ENCODE peak calls at places on chromosomes 2 and 18, in nine cellular contexts. O is heart left ventricle; T is cardiac muscle cell; R is transverse colon; F is trophoblast cell; G is body of pancreas; P is tibial artery; L is naive thymus-derived CD4-positive, alpha-beta T cell; Q is OCI-LY7. C is an unnamed sample.
A peak's percentile ranks its signal among the peaks of the same experiment; 100 is the strongest.

GRCh38 chr2:239648607-239649006 is 247.8 kb upstream of the HDAC4 start:
- DNase-seq in R (no peak), F (no peak), T (no peak), P (no peak), Q (no peak), O (no peak), L (no peak), G (no peak), C (no peak)

GRCh38 chr18:21914739-21915319 is 174.2 kb downstream of the MIB1 start:
- DNase-seq in T (peak; percentile 75), P (no peak), R (peak; percentile 19), O (peak; percentile 22), F (peak; percentile 32), Q (peak; percentile 15), L (no peak), G (peak; percentile 54), C (no peak)

GRCh38 chr18:57801379-57802165 is 1.5 kb downstream of the ATP8B1 start:
- DNase-seq in T (no peak), P (peak; percentile 76), G (peak; percentile 43), Q (no peak), L (no peak), R (no peak), O (peak; percentile 46), F (no peak), C (no peak)

GRCh38 chr18:7459851-7460774 is 107.0 kb upstream of the PTPRM start:
- DNase-seq in R (no peak), F (no peak), L (no peak), O (peak; percentile 29), G (no peak), P (no peak), T (peak; percentile 19), Q (no peak), C (no peak)

GRCh38 chr18:31792580-31792911 is 31.9 kb upstream of the SLC25A52 start:
- DNase-seq in F (no peak), P (no peak), O (no peak), G (no peak), R (no peak), Q (no peak), T (no peak), L (no peak), C (no peak)

GRCh38 chr2:263774-264492 is at the start of gene SH3YL1:
- DNase-seq in P (no peak), F (peak; percentile 81), G (peak; percentile 89), Q (no peak), T (peak; percentile 8), R (peak; percentile 88), O (peak; percentile 31), L (peak; percentile 60), C (peak; percentile 66)

GRCh38 chr2:222989431-222989830 is 62.6 kb upstream of the KCNE4 start:
- DNase-seq in F (no peak), L (no peak), O (no peak), G (no peak), T (no peak), Q (no peak), P (no peak), R (no peak), C (no peak)

GRCh38 chr18:39692367-39693011 is 2126.9 kb upstream of the CELF4 start:
- DNase-seq in F (no peak), P (no peak), G (no peak), R (no peak), T (no peak), O (no peak), Q (no peak), L (no peak), C (no peak)

GRCh38 chr2:17719562-17720371 is 33.8 kb downstream of the SMC6 start:
- DNase-seq in P (no peak), G (no peak), F (peak; percentile 60), R (no peak), O (no peak), L (no peak), T (peak; percentile 28), Q (peak; percentile 42), C (no peak)

GRCh38 chr2:237650455-237650850 is 23.1 kb downstream of the LRRFIP1 start:
- DNase-seq in F (peak; percentile 89), G (peak; percentile 37), L (no peak), R (no peak), O (no peak), P (no peak), T (no peak), Q (no peak), C (no peak)

GRCh38 chr2:96436416-96436815 is 68.7 kb downstream of the NEURL3 start:
- DNase-seq in R (no peak), F (no peak), L (no peak), Q (no peak), O (no peak), G (no peak), P (no peak), T (no peak), C (no peak)

GRCh38 chr18:6994719-6995430 is 122.7 kb downstream of the LAMA1 start:
- DNase-seq in F (peak; percentile 34), G (no peak), O (no peak), P (no peak), R (no peak), T (no peak), Q (no peak), L (no peak), C (no peak)

GRCh38 chr2:17059452-17059851 is 393.8 kb upstream of the CYRIA start:
- DNase-seq in Q (no peak), O (no peak), L (no peak), G (no peak), F (no peak), P (no peak), R (no peak), T (no peak), C (no peak)

GRCh38 chr2:99153921-99154604 is 679 bp downstream of the TSGA10 start:
- DNase-seq in L (no peak), Q (no peak), T (no peak), R (no peak), F (no peak), G (peak; percentile 13), O (no peak), P (no peak), C (no peak)

GRCh38 chr18:34787931-34788532 is 77.9 kb downstream of the DTNA start:
- DNase-seq in O (peak; percentile 32), R (peak; percentile 23), T (peak; percentile 72), Q (peak; percentile 47), L (no peak), P (no peak), G (peak; percentile 67), F (peak; percentile 89), C (no peak)

GRCh38 chr18:28689591-28689990 is 512.7 kb upstream of the CDH2 start:
- DNase-seq in O (no peak), T (no peak), P (no peak), G (no peak), Q (no peak), F (no peak), L (no peak), R (no peak), C (no peak)
- H3K27ac ChIP-seq in O (no peak overlapping the region), T (no peak overlapping the region), P (no peak overlapping the region), G (no peak overlapping the region), Q (no peak overlapping the region), F (no peak overlapping the region), L (no peak overlapping the region), R (no peak overlapping the region), C (no peak overlapping the region)

GRCh38 chr2:55017428-55017827 is 32.8 kb downstream of the RTN4 start:
- DNase-seq in L (no peak), Q (no peak), P (no peak), O (no peak), G (no peak), T (no peak), F (no peak), R (no peak), C (no peak)
- H3K4me1 ChIP-seq in L (peaks cover 9% of the 10 kb centered on the region), Q (peaks cover 34% of the 10 kb centered on the region), P (peaks cover 65% of the 10 kb centered on the region), O (peaks cover 20% of the 10 kb centered on the region), G (peaks cover 41% of the 10 kb centered on the region), T (peaks cover 20% of the 10 kb centered on the region), F (no peaks in the 10 kb centered on the region), R (peaks cover 30% of the 10 kb centered on the region), C (no peaks in the 10 kb centered on the region)

GRCh38 chr2:203887680-203888079 is 20.1 kb downstream of the CTLA4 start:
- DNase-seq in T (no peak), G (no peak), Q (no peak), R (no peak), L (no peak), P (no peak), F (no peak), O (no peak), C (no peak)

GRCh38 chr2:203890733-203891132 is 23.2 kb downstream of the CTLA4 start:
- DNase-seq in P (no peak), Q (no peak), T (peak; percentile 18), L (no peak), R (no peak), G (no peak), F (no peak), O (no peak), C (no peak)

GRCh38 chr2:203891474-203891873 is 23.9 kb downstream of the CTLA4 start:
- DNase-seq in P (no peak), Q (no peak), O (no peak), L (no peak), F (peak; percentile 93), G (peak; percentile 59), T (no peak), R (no peak), C (no peak)

GRCh38 chr2:203892207-203892606 is 24.6 kb downstream of the CTLA4 start:
- DNase-seq in O (no peak), L (no peak), P (no peak), T (no peak), F (peak; percentile 77), G (no peak), Q (no peak), R (no peak), C (no peak)

DNA sequence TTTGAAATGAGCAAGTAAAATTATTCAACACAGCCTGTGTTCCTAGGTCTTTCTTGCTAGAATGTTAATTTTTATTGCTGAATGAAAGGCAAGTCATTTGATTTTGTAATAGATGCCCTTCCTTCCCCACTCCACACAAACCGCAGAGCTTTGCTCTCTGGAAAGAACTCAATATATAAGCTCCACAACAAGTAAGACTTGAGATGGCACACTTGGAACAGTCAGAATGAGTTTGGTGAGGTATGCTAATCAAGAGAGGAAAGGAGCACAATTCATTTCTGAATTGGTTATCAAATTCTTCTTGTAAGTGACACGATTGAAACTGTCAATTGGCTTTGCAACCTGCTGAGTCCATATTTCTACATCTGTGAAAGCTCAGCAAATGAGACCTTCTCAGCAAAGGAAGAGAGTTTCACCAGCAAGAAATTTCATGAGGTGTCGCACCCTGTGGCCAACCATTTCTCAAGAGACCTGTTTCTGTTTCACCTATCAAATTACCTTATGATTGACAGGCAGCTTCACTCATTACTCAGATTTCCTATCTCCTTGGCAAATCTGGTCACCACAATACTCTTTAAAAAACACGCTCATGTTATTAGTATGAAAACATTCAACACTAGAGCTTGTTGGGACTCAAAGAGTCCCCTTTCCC is 19.1 kb downstream of the CTLA4 start:
- DNase-seq in G (no peak), P (no peak), O (no peak), Q (no peak), F (peak; percentile 53), L (no peak), T (no peak), R (no peak), C (no peak)
- H3K27ac ChIP-seq in G (no peak overlapping the region), P (no peak overlapping the region), O (no peak overlapping the region), Q (no peak overlapping the region), F (no peak overlapping the region), L (no peak overlapping the region), T (no peak overlapping the region), R (no peak overlapping the region), C (no peak overlapping the region)

DNA sequence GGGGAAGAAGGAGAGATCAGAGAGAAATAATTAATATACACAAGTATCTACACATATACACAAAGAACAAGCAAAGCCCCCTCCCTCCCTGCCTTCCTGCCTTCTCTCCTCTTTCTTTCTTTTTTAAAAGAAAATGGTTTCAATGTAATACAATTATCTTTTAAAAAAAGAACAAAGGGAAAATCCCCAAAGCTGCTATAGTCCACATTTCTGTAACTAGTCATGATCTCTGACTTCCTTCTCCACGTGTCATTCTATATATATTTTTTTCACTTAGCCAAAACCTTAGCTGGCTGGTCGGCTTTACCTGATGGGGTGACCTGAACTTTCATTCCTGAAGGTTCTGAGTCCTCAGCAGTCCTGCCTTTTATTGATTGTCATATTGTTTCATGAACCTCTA is 44.3 kb downstream of the MAP3K20 start:
- DNase-seq in L (no peak), G (no peak), R (no peak), F (no peak), Q (no peak), T (no peak), O (no peak), P (no peak), C (no peak)
- H3K4me1 ChIP-seq in L (no peaks in the 10 kb centered on the region), G (peaks cover 7% of the 10 kb centered on the region), R (peaks cover 14% of the 10 kb centered on the region), F (peaks cover 6% of the 10 kb centered on the region), Q (no peaks in the 10 kb centered on the region), T (no peaks in the 10 kb centered on the region), O (peaks cover 35% of the 10 kb centered on the region), P (peaks cover 54% of the 10 kb centered on the region), C (no peaks in the 10 kb centered on the region)

C was measured in effector memory CD4-positive, alpha-beta T cell.